ENCODE peak calls at places on chromosomes 7 and 10, in five cellular contexts. P is heart right ventricle; Z is IMR-90; K is neural progenitor cell; W is effector memory CD4-positive, alpha-beta T cell. U is an unnamed sample.

GRCh38 chr10:128530301-128530700 is 404.1 kb upstream of the MKI67 start:
- DNase-seq in Z (no peak), W (no peak), P (no peak), K (no peak), U (no peak)

GRCh38 chr10:69572159-69573055 is 815 bp downstream of the NEUROG3 start:
- DNase-seq in W (no peak), Z (peak; percentile 2), P (no peak), K (peak; percentile 60), U (no peak)

GRCh38 chr10:5518143-5518542 is 6.6 kb upstream of the CALML3 start:
- DNase-seq in K (no peak), W (no peak), Z (no peak), P (no peak), U (no peak)

GRCh38 chr7:33494473-33494872 is 365.1 kb downstream of the BBS9 start:
- DNase-seq in W (no peak), Z (peak; percentile 11), P (no peak), K (no peak), U (no peak)

GRCh38 chr7:75951506-75951905 is 36.6 kb downstream of the POR start:
- DNase-seq in P (no peak), W (no peak), Z (peak; percentile 68), K (no peak), U (no peak)

GRCh38 chr10:64394744-64395143 is 873.5 kb downstream of the REEP3 start:
- DNase-seq in P (no peak), W (no peak), K (no peak), Z (peak; percentile 24), U (no peak)

GRCh38 chr7:94069154-94069739 is 65.1 kb upstream of the BET1 start:
- DNase-seq in Z (peak; percentile 49), K (no peak), W (no peak), P (no peak), U (no peak)

GRCh38 chr10:71985542-71986250 is 21.5 kb downstream of the CHST3 start:
- DNase-seq in Z (peak; percentile 69), P (no peak), W (no peak), K (no peak), U (no peak)

GRCh38 chr10:87685832-87686589 is 26.3 kb downstream of the PAPSS2 start:
- DNase-seq in W (no peak), Z (no peak), P (no peak), K (no peak), U (no peak)

GRCh38 chr7:128123291-128124037 is 92.2 kb upstream of the LRRC4 start:
- DNase-seq in Z (no peak), K (peak; percentile 78), P (no peak), W (no peak), U (no peak)

GRCh38 chr10:48205918-48206317 is 68.6 kb downstream of the FRMPD2 start:
- DNase-seq in K (no peak), W (no peak), P (no peak), Z (no peak), U (no peak)

GRCh38 chr10:63976538-63976937 is 455.3 kb downstream of the REEP3 start:
- DNase-seq in Z (peak; percentile 6), P (no peak), W (no peak), K (peak; percentile 73), U (no peak)

GRCh38 chr7:158323741-158324396 is 263.8 kb downstream of the PTPRN2 start:
- DNase-seq in K (no peak), P (no peak), Z (no peak), W (no peak), U (no peak)

GRCh38 chr7:103989785-103990775 is 622 bp upstream of the RELN start:
- DNase-seq in Z (peak; percentile 47), K (peak; percentile 68), W (no peak), P (no peak), U (no peak)

DNA sequence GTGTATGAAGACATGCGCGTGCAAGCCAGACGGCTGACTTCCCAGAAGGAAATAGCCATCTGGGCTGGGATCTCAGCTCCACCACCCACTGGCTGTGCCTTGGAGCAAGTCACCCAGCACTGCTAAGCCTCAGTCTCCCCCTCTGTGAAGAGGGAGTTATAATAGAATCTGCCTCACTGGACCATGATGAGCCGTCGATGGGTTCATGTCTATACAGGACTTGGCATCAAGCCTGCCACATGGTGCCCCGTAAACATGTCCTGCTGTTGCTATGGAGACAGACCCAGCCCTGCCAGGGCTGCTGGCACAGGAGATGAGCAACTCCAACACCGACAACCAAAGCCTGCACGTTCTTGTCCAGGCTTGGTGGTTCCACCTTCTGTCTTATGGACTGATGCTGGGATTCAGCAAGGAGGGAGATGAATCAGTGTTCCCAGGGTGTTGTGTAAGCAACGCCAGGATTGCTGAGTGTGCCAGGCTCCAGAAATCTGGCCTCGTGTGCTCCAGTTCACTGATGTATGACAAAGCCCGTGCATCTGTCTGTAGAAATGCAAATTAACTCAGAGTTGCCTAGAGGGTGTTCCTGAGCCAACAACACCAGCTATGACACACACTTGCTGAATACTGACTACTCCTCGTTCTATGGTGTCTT is 5.6 kb downstream of the GPR15LG start:
- DNase-seq in P (no peak), W (no peak), Z (peak; percentile 27), K (no peak), U (peak; percentile 55)
- H3K27ac ChIP-seq in P (no peak overlapping the region), W (no peak overlapping the region), Z (no peak overlapping the region), K (no peak overlapping the region), U (no peak overlapping the region)

GRCh38 chr7:100896743-100897051 is 1.0 kb upstream of the ACHE start:
- DNase-seq in K (no peak), P (no peak), W (no peak), Z (no peak), U (no peak)
- H3K4me3 ChIP-seq in K (peak overlapping the region; percentile 51), P (peak overlapping the region; percentile 58), W (peak overlapping the region; percentile 36), Z (no peak overlapping the region), U (peak overlapping the region; percentile 32)

GRCh38 chr10:73934074-73934473 is 23.1 kb downstream of the PLAU start:
- DNase-seq in W (no peak), Z (no peak), K (no peak), P (no peak), U (no peak)
- H3K27ac ChIP-seq in W (no peak overlapping the region), Z (no peak overlapping the region), K (no peak overlapping the region), P (no peak overlapping the region), U (no peak overlapping the region)

GRCh38 chr10:77609781-77610272 is 27.8 kb downstream of the KCNMA1 start:
- DNase-seq in W (no peak), K (no peak), P (no peak), Z (peak; percentile 80), U (no peak)

GRCh38 chr10:77606751-77607150 is 30.9 kb downstream of the KCNMA1 start:
- DNase-seq in Z (no peak), W (no peak), P (no peak), K (no peak), U (no peak)

GRCh38 chr10:77605466-77605865 is 32.1 kb downstream of the KCNMA1 start:
- DNase-seq in K (peak; percentile 64), Z (no peak), P (no peak), W (no peak), U (no peak)

GRCh38 chr10:77604941-77605351 is 32.7 kb downstream of the KCNMA1 start:
- DNase-seq in P (no peak), K (no peak), Z (no peak), W (no peak), U (no peak)

GRCh38 chr10:77608281-77608680 is 29.3 kb downstream of the KCNMA1 start:
- DNase-seq in K (no peak), P (no peak), W (no peak), Z (no peak), U (no peak)
- H3K4me3 ChIP-seq in K (no peak overlapping the region), P (no peak overlapping the region), W (no peak overlapping the region), Z (no peak overlapping the region), U (no peak overlapping the region)

DNA sequence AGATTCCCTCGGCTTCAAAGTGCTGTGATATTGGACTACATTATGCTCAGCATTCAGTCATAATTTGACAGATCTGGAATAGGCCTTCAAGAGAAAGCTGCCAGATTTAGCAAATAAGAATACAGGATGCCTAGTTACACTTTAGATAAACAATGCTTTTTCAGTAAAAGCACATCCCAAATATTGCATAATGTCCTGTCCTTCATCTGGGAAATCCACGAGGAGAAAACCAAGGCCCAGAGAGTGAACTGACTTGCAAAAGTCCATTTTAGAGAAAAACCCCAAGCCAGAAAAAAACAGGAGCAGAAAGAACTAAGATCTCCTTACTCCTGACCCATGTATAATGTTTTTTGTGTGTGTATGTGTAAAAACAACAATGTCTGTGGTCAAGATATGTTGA is 12.0 kb upstream of the BLNK start:
- DNase-seq in K (no peak), W (no peak), P (no peak), Z (no peak), U (no peak)
- H3K27ac ChIP-seq in K (no peak overlapping the region), W (no peak overlapping the region), P (no peak overlapping the region), Z (no peak overlapping the region), U (no peak overlapping the region)

GRCh38 chr7:24907311-24907886 is 72.6 kb downstream of the OSBPL3 start:
- DNase-seq in W (no peak), Z (peak; percentile 76), P (no peak), K (no peak), U (peak; percentile 43)
- H3K4me3 ChIP-seq in W (no peak overlapping the region), Z (no peak overlapping the region), P (no peak overlapping the region), K (no peak overlapping the region), U (peak overlapping the region; percentile 14)

GRCh38 chr7:156578578-156578940 is 62.0 kb upstream of the RNF32 start:
- DNase-seq in W (no peak), Z (no peak), K (peak; percentile 28), P (no peak), U (no peak)
- H3K27ac ChIP-seq in W (no peak overlapping the region), Z (no peak overlapping the region), K (no peak overlapping the region), P (no peak overlapping the region), U (no peak overlapping the region)

GRCh38 chr7:27605689-27606269 is 56.9 kb downstream of the HIBADH start:
- DNase-seq in K (peak; percentile 18), Z (peak; percentile 52), P (no peak), W (no peak), U (no peak)
- H3K4me3 ChIP-seq in K (no peak overlapping the region), Z (no peak overlapping the region), P (no peak overlapping the region), W (no peak overlapping the region), U (no peak overlapping the region)

U was measured in CD4-positive, alpha-beta memory T cell.